ENCODE peak calls at places on chromosome 7, in four cellular contexts. R is HCT116; I is activated T-cell treated with anti-CD3 and anti-CD28 coated beads, Interleukin-2, amount 50 U/mL, for 72 hours; O is effector CD4-positive, alpha-beta T cell. B is an unnamed sample.

GRCh38 chr7:77353407-77353721 is 62.8 kb downstream of the GSAP start:
- DNase-seq in O (no peak), R (no peak), I (no peak), B (no peak)

GRCh38 chr7:54712777-54713176 is 46.2 kb downstream of the SEC61G start:
- DNase-seq in I (no peak), R (no peak), O (no peak), B (no peak)

GRCh38 chr7:121498816-121499215 is 102.7 kb upstream of the FAM3C start:
- DNase-seq in I (no peak), O (no peak), R (no peak), B (no peak)

GRCh38 chr7:117951285-117951684 is 78.0 kb upstream of the CTTNBP2 start:
- DNase-seq in R (no peak), O (no peak), I (no peak), B (no peak)

GRCh38 chr7:143287321-143287934 is 723 bp upstream of the CASP2 start:
- DNase-seq in O (no peak), R (no peak), I (no peak), B (no peak)

GRCh38 chr7:2254429-2255144 is 12.6 kb downstream of the NUDT1 start:
- DNase-seq in R (no peak), I (no peak), O (no peak), B (no peak)

GRCh38 chr7:145497911-145498525 is 618.6 kb upstream of the CNTNAP2 start:
- DNase-seq in O (no peak), I (no peak), R (no peak), B (no peak)

GRCh38 chr7:130139193-130139950 is 65.8 kb downstream of the TMEM209 start:
- DNase-seq in I (no peak), O (no peak), R (no peak), B (no peak)

GRCh38 chr7:6533893-6534804 is 17.1 kb downstream of the GRID2IP start:
- DNase-seq in O (no peak), R (no peak), I (peak), B (no peak)

GRCh38 chr7:78437118-78437517 is 638.5 kb downstream of the PHTF2 start:
- DNase-seq in I (no peak), O (no peak), R (no peak), B (no peak)

GRCh38 chr7:128791968-128792319 is at the start of gene CCDC136:
- DNase-seq in O (no peak), R (no peak), I (peak), B (no peak)

GRCh38 chr7:112573302-112574039 is 92.7 kb downstream of the LSMEM1 start:
- DNase-seq in I (no peak), O (no peak), R (no peak), B (no peak)

GRCh38 chr7:81736088-81736487 is 33.8 kb downstream of the HGF start:
- DNase-seq in R (no peak), I (no peak), O (no peak), B (no peak)

GRCh38 chr7:106126170-106126938 is 14.2 kb upstream of the SYPL1 start:
- DNase-seq in I (peak), O (peak), R (no peak), B (peak)

GRCh38 chr7:47888371-47889265 is 59.6 kb downstream of the PKD1L1 start:
- DNase-seq in O (no peak), I (no peak), R (no peak), B (no peak)

GRCh38 chr7:4191046-4191445 is 491.0 kb upstream of the FOXK1 start:
- DNase-seq in O (no peak), I (no peak), R (no peak), B (no peak)

GRCh38 chr7:79182283-79182682 is 271.2 kb downstream of the MAGI2 start:
- DNase-seq in R (no peak), I (no peak), O (no peak), B (no peak)

GRCh38 chr7:155223021-155223420 is 74.7 kb upstream of the INSIG1 start:
- DNase-seq in R (no peak), O (no peak), I (no peak), B (no peak)

GRCh38 chr7:157547611-157548010 is 210.8 kb downstream of the DNAJB6 start:
- DNase-seq in O (no peak), R (no peak), I (no peak), B (peak)

GRCh38 chr7:32905175-32905662 is 13.7 kb upstream of the KBTBD2 start:
- DNase-seq in R (peak), O (peak), I (peak), B (peak)

GRCh38 chr7:105014725-105015630 is 973 bp downstream of the KMT2E start:
- DNase-seq in O (peak), I (peak), R (no peak), B (peak)

GRCh38 chr7:11212080-11212711 is 238.5 kb downstream of the PHF14 start:
- DNase-seq in O (peak), R (peak), I (peak), B (peak)

GRCh38 chr7:74026406-74027123 is 1.4 kb upstream of the ELN start:
- DNase-seq in O (peak), I (peak), R (peak), B (peak)

GRCh38 chr7:24877790-24878311 is 102.1 kb downstream of the OSBPL3 start:
- DNase-seq in I (peak), R (no peak), O (no peak), B (no peak)

GRCh38 chr7:157010588-157011332 is at the start of gene MNX1:
- DNase-seq in O (peak), R (peak), I (peak), B (peak)